ENCODE peak calls at places on chromosomes 12 and 14, in nine cellular contexts. R is left ventricle myocardium inferior, L is iris pigment epithelial cell, V is NCI-H1092, B is cardiac muscle cell, M is mesothelial cell of epicardium, I is NCI-H460, E is lower lobe of right lung, U is kidney glomerular epithelial cell. G is an unnamed sample.

GRCh38 chr12:32305163-32305562 is 94.2 kb upstream of the FGD4 start:
- DNase-seq in R (no peak), L (peak), V (no peak), B (peak), M (no peak), I (no peak), E (no peak), U (peak), G (no peak)

GRCh38 chr14:65428691-65429090 is 16.2 kb downstream of the FUT8 start:
- DNase-seq in R (no peak), L (no peak), V (no peak), B (no peak), M (no peak), I (no peak), E (no peak), U (no peak), G (no peak)

GRCh38 chr12:74538491-74539258 is 1.0 kb downstream of the ATXN7L3B start:
- DNase-seq in R (no peak), L (peak), V (no peak), B (peak), M (no peak), I (no peak), E (no peak), U (no peak), G (no peak)

GRCh38 chr14:93960108-93960475 is 16.3 kb downstream of the ASB2 start:
- DNase-seq in R (no peak), L (no peak), V (no peak), B (no peak), M (no peak), I (no peak), E (no peak), U (no peak), G (no peak)

GRCh38 chr14:71183856-71184255 is 276.6 kb downstream of the PCNX1 start:
- DNase-seq in R (no peak), L (no peak), V (peak), B (no peak), M (no peak), I (no peak), E (no peak), U (no peak), G (no peak)

GRCh38 chr14:73717247-73717646 is 3.1 kb upstream of the PNMA1 start:
- DNase-seq in R (no peak), L (no peak), V (no peak), B (no peak), M (no peak), I (no peak), E (no peak), U (no peak), G (no peak)

GRCh38 chr12:104573-105081 is 38.1 kb downstream of the IQSEC3 start:
- DNase-seq in R (no peak), L (no peak), V (peak), B (peak), M (no peak), I (no peak), E (no peak), U (no peak), G (peak)

GRCh38 chr12:579450-580110 is 83.7 kb downstream of the NINJ2 start:
- DNase-seq in R (no peak), L (no peak), V (no peak), B (no peak), M (no peak), I (no peak), E (no peak), U (no peak), G (no peak)

GRCh38 chr14:104203071-104203425 is 64.7 kb downstream of the KIF26A start:
- DNase-seq in R (no peak), L (no peak), V (no peak), B (no peak), M (no peak), I (no peak), E (no peak), U (no peak), G (no peak)

GRCh38 chr14:35909675-35910074 is 83.5 kb downstream of the BRMS1L start:
- DNase-seq in R (no peak), L (no peak), V (no peak), B (no peak), M (no peak), I (no peak), E (no peak), U (no peak), G (no peak)

GRCh38 chr12:1697253-1697652 is 6.4 kb downstream of the ADIPOR2 start:
- DNase-seq in R (no peak), L (no peak), V (no peak), B (no peak), M (no peak), I (no peak), E (no peak), U (no peak), G (no peak)

GRCh38 chr12:50949801-50950302 is 2.5 kb upstream of the HIGD1C start:
- DNase-seq in R (no peak), L (no peak), V (no peak), B (no peak), M (no peak), I (no peak), E (no peak), U (no peak), G (no peak)

GRCh38 chr14:64092940-64093339 is 201.2 kb downstream of the ESR2 start:
- DNase-seq in R (no peak), L (no peak), V (no peak), B (no peak), M (no peak), I (no peak), E (no peak), U (no peak), G (no peak)